ENCODE peak calls at places on chromosomes 7 and 10, in seven cellular contexts. L is foreskin fibroblast, W is left ventricle myocardium inferior, F is cardiac muscle cell, G is colonic mucosa, C is fibroblast of lung, Z is PC-3. I is an unnamed sample.

GRCh38 chr7:28705350-28705749 is 252.8 kb downstream of the TRIL start:
- DNase-seq in L (no peak), W (no peak), F (no peak), G (no peak), C (no peak), Z (no peak), I (no peak)

GRCh38 chr7:20290505-20291111 is 40.1 kb upstream of the ITGB8 start:
- DNase-seq in L (no peak), W (no peak), F (no peak), G (no peak), C (no peak), Z (no peak), I (no peak)

GRCh38 chr10:48541144-48541795 is 63.6 kb downstream of the ARHGAP22 start:
- DNase-seq in L (no peak), W (no peak), F (no peak), G (peak), C (no peak), Z (no peak), I (no peak)

GRCh38 chr7:134530460-134530859 is 3.1 kb downstream of the AKR1B10 start:
- DNase-seq in L (no peak), W (no peak), F (no peak), G (no peak), C (no peak), Z (no peak), I (no peak)

GRCh38 chr7:128812514-128813168 is 17.6 kb upstream of the FLNC start:
- DNase-seq in L (no peak), W (peak), F (peak), G (no peak), C (no peak), Z (no peak), I (no peak)

GRCh38 chr7:100044719-100045118 is 4.9 kb upstream of the ZSCAN21 start:
- DNase-seq in L (no peak), W (no peak), F (no peak), G (peak), C (no peak), Z (peak), I (no peak)

GRCh38 chr7:155858521-155859061 is 46.3 kb upstream of the SHH start:
- DNase-seq in L (no peak), W (no peak), F (peak), G (peak), C (peak), Z (peak), I (no peak)

GRCh38 chr10:68633816-68634466 is 73.8 kb downstream of the TET1 start:
- DNase-seq in L (no peak), W (no peak), F (no peak), G (no peak), C (no peak), Z (no peak), I (no peak)

GRCh38 chr10:17729630-17730029 is 22.4 kb upstream of the TMEM236 start:
- DNase-seq in L (no peak), W (no peak), F (no peak), G (no peak), C (no peak), Z (no peak), I (no peak)

GRCh38 chr10:61778137-61778536 is 115.4 kb downstream of the CABCOCO1 start:
- DNase-seq in L (no peak), W (no peak), F (no peak), G (no peak), C (no peak), Z (no peak), I (no peak)

GRCh38 chr10:88848499-88848898 is 3.1 kb downstream of the ANKRD22 start:
- DNase-seq in L (peak), W (no peak), F (peak), G (no peak), C (peak), Z (peak), I (no peak)

GRCh38 chr7:157224627-157225026 is 85.9 kb downstream of the UBE3C start:
- DNase-seq in L (no peak), W (no peak), F (peak), G (no peak), C (peak), Z (peak), I (no peak)

GRCh38 chr10:102413053-102413705 is 5.4 kb downstream of the PSD start:
- DNase-seq in L (no peak), W (no peak), F (peak), G (no peak), C (no peak), Z (no peak), I (no peak)

GRCh38 chr7:110544199-110544598 is 546.7 kb upstream of the LRRN3 start:
- DNase-seq in L (peak), W (no peak), F (no peak), G (no peak), C (peak), Z (no peak), I (no peak)

GRCh38 chr7:155644971-155645509 is 579 bp downstream of the RBM33 start:
- DNase-seq in L (peak), W (peak), F (peak), G (peak), C (peak), Z (peak), I (no peak)

GRCh38 chr7:29146082-29146706 is at the start of gene CPVL:
- DNase-seq in L (no peak), W (peak), F (no peak), G (peak), C (no peak), Z (peak), I (no peak)

GRCh38 chr10:121240011-121240410 is 358.2 kb downstream of the FGFR2 start:
- DNase-seq in L (no peak), W (no peak), F (no peak), G (peak), C (no peak), Z (no peak), I (no peak)

GRCh38 chr7:149171894-149172533 is 23.3 kb upstream of the ZNF282 start:
- DNase-seq in L (no peak), W (no peak), F (no peak), G (no peak), C (no peak), Z (peak), I (no peak)

GRCh38 chr10:104328636-104328915 is 9.7 kb downstream of the ITPRIP start:
- DNase-seq in L (no peak), W (no peak), F (no peak), G (no peak), C (no peak), Z (no peak), I (no peak)

GRCh38 chr10:104326991-104327610 is 11.2 kb downstream of the ITPRIP start:
- DNase-seq in L (no peak), W (no peak), F (no peak), G (no peak), C (peak), Z (no peak), I (no peak)

GRCh38 chr10:104329754-104330153 is 8.5 kb downstream of the ITPRIP start:
- DNase-seq in L (peak), W (no peak), F (peak), G (no peak), C (peak), Z (peak), I (no peak)

GRCh38 chr10:104328916-104329710 is 9.2 kb downstream of the ITPRIP start:
- DNase-seq in L (peak), W (no peak), F (peak), G (no peak), C (peak), Z (peak), I (no peak)

DNA sequence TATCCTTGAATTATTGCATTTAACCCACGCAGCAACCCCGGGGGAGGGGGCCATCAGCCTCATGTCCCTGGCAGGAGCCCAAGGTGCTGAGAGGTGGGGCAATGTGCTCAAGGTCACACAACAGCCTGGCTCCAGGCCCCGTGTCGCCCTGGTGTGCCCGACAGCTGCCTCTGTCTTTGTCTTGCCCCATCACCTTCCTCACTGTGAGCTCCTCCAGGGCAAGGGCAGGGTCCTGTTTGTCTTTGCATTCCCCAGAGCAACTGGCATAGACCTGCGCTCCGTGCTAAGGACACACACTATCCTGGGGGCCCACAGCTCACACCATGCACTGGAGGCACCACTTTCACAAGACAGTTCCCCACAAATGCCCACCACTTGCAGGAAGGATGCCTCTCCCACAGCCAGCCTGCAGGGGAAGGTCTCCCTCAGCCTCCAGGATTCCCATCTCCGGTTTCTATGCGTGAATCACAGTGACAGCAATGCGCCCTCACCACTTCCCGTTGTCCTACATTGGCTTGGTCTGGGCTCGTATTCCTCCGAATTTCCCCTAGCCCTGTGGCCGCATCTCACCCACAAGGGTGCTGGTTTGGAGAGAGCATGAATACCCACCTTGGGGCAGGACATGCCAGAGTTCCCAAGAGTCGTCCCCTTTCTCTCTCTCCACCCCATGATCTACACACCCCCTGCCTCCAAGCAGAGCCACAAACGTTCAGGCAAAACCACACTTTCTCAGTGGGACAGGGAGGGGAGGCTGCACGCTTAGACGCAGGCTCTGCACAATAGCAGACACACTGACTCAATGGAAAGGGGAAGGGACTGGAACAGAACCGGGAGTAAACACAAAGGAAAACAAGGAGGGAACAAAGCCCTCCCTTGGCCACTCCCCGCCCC is 10.3 kb downstream of the ITPRIP start:
- DNase-seq in L (peak), W (no peak), F (peak), G (no peak), C (peak), Z (peak), I (no peak)
- TF ChIP-seq CTCF in L (peak), W (no peak), F (peak), G (no peak), C (peak), Z (no peak), I (peak)

GRCh38 chr10:6928531-6929080 is 348.5 kb upstream of the PRKCQ start:
- DNase-seq in L (no peak), W (no peak), F (no peak), G (no peak), C (no peak), Z (no peak), I (no peak)

GRCh38 chr10:6924166-6924565 is 344.1 kb upstream of the PRKCQ start:
- DNase-seq in L (peak), W (no peak), F (peak), G (no peak), C (peak), Z (peak), I (no peak)

GRCh38 chr10:6927001-6927400 is 346.9 kb upstream of the PRKCQ start:
- DNase-seq in L (no peak), W (no peak), F (no peak), G (no peak), C (no peak), Z (no peak), I (no peak)

DNA sequence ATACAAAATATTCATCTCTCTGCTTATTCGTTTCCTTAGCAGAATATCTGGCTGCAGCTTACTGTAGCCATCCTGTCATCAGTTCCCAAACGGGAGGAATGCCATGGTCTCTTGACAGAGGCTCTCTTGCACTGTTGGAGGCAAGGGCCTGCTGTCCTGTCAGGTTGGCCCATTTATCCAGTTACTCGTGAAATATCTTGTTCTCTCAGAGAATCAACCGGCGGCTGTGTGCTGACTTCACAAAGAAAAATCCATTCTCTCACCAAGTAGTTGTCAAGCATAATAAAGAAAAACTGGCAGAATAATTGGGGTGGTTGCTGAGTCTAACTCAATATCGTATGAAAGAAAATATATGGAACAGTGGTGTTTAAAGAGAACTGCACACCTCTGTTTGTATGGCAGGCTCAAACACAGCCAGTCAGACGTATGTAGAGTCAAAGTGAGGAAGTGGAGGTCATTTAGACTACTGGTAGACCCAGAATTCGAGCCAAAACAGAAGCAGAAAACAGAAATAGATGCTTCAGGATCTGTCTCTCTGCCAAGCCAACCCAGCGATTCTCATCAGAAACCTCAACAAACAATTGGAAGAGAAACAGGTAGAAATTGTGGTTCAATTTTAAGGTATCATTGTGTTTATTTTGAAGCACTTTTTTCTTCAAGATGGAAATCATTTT is 349.2 kb upstream of the PRKCQ start:
- DNase-seq in L (no peak), W (no peak), F (no peak), G (no peak), C (no peak), Z (no peak), I (no peak)
- H3K4me3 ChIP-seq in L (no peak), W (no peak), F (no peak), G (no peak), C (no peak), Z (no peak), I (no peak)

DNA sequence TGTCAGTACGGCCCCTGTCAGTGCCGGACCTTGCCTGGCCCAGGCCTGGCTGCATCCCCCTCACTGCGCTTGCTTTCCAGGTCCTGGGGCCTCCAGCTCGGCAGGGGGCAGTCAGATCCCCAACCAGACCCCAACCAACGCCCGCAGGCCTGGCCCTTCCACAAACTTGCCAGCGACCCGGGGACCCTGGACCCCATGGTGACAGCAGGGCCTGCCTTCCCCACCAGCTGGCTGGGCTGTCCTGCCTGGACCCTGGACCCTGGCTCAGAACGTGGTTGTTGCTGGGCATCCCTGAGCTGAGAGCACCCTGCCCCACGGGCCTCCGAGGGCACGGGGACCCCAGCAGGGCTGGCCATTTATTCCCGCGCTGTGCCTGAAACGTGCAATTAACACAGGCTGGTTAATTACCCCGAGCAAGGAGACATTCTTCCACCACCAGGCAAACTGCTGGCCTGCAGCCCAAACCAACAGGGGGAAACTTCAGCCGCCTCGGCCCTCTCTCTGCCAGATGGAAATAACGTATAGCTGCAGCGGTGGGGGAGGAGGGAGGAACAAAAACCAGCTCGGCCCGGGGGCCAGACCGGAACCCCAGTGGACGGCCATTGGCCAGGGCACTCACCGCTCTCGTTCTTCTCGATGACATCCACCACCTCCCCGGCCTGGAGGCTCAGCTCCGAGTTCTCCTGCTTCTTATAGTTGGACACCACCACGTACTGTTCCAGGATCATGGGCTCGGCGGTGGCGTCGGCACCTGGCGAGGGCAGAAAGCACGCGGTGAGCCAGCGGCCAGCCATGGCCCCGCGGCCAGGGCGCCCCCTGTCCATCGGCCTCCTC is 167.1 kb downstream of the NEURL1 start:
- DNase-seq in L (no peak), W (peak), F (peak), G (no peak), C (peak), Z (no peak), I (no peak)
- TF ChIP-seq CTCF in L (peak), W (no peak), F (no peak), G (no peak), C (peak), Z (no peak), I (peak)

GRCh38 chr10:98268694-98269386 is 846 bp upstream of the LOXL4 start:
- DNase-seq in L (no peak), W (no peak), F (peak), G (no peak), C (no peak), Z (no peak), I (no peak)
- H3K4me3 ChIP-seq in L (peak), W (peak), F (peak), G (peak), C (peak), Z (peak), I (peak)

DNA sequence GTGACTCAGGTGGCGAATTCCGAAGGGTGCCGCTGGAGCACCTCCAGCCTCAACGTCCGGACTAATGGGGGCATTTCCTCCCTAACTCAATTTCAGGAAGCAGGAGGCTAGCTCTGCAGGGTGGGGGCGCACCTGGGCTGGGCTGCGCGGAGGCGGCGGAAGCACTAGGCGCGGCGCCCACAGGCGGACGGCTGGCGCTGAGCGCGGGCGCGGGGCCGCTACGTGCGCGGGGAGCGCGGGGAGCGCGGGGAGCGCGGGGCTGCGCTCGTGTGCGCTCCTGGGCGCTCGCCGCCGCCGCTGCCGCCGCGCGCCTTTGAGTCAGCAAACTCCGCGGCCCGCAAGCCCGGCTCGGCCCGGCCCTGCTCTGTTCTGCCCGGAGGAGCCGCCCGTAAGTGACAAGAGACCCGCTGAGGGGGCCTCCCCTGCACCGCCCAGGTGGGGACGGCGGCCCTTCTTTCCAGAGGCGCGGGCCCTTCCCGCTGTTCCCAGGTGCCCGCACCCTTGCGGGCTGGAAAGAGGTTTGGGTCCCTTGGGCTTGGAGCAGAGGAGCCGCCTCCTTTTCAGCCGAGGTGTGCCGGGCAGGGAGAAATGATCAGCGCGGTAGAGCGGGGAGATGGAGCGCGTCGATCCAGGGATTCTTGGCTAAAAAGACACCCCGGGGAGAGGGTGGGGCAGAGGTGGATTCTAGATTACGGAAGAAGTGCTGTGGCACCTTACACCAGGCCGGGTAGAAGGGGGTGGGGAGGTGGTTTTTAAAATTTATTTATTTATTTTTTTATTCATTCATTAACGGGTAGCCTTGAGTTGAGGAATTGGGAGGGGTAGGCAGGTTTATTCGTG is at the start of gene SNX10:
- DNase-seq in L (no peak), W (peak), F (peak), G (peak), C (no peak), Z (peak), I (no peak)
- TF ChIP-seq CTCF in L (no peak), W (peak), F (peak), G (no peak), C (no peak), Z (peak), I (no peak)

GRCh38 chr7:190196-190595 is 2.2 kb upstream of the FAM20C start:
- DNase-seq in L (no peak), W (no peak), F (no peak), G (no peak), C (no peak), Z (no peak), I (no peak)

GRCh38 chr7:192701-193536 is 548 bp downstream of the FAM20C start:
- DNase-seq in L (no peak), W (no peak), F (no peak), G (peak), C (no peak), Z (no peak), I (no peak)

GRCh38 chr7:193538-194256 is 1.3 kb downstream of the FAM20C start:
- DNase-seq in L (no peak), W (no peak), F (no peak), G (peak), C (peak), Z (no peak), I (no peak)

GRCh38 chr7:191105-192034 is 1.0 kb upstream of the FAM20C start:
- DNase-seq in L (peak), W (peak), F (peak), G (peak), C (peak), Z (peak), I (peak)

GRCh38 chr7:192035-192649 is at the start of gene FAM20C:
- DNase-seq in L (peak), W (peak), F (peak), G (peak), C (peak), Z (peak), I (no peak)
- H3K4me3 ChIP-seq in L (peak), W (peak), F (peak), G (peak), C (peak), Z (peak), I (peak)